ENCODE peak calls at places on chromosomes 4 and X, in nine cellular contexts. One of them, this sample, is unnamed.

GRCh38 chr4:11130195-11130975 is 298.3 kb downstream of the HS3ST1 start:
- DNase-seq in NB4: no peak
- DNase-seq in PC-3: peak; percentile 51
- DNase-seq in left lung: no peak
- DNase-seq in pancreas: no peak
- DNase-seq in GM12865: no peak
- DNase-seq in nephron progenitor cell: no peak
- DNase-seq in HCT116: no peak
- DNase-seq in upper lobe of left lung: no peak
- DNase-seq in this sample: no peak

GRCh38 chr4:111755571-111755970 is 389.7 kb upstream of the FAM241A start:
- DNase-seq in NB4: no peak
- DNase-seq in PC-3: no peak
- DNase-seq in left lung: peak; percentile 41
- DNase-seq in pancreas: no peak
- DNase-seq in GM12865: no peak
- DNase-seq in nephron progenitor cell: no peak
- DNase-seq in HCT116: no peak
- DNase-seq in upper lobe of left lung: no peak
- DNase-seq in this sample: no peak

GRCh38 chr4:93825551-93826216 is 2.9 kb upstream of the ATOH1 start:
- DNase-seq in NB4: no peak
- DNase-seq in PC-3: no peak
- DNase-seq in left lung: no peak
- DNase-seq in pancreas: no peak
- DNase-seq in GM12865: peak; percentile 3
- DNase-seq in nephron progenitor cell: no peak
- DNase-seq in HCT116: no peak
- DNase-seq in upper lobe of left lung: no peak
- DNase-seq in this sample: no peak

GRCh38 chrX:112521658-112522057 is 158.1 kb downstream of the LHFPL1 start:
- DNase-seq in NB4: peak; percentile 67
- DNase-seq in PC-3: no peak
- DNase-seq in left lung: no peak
- DNase-seq in pancreas: no peak
- DNase-seq in GM12865: no peak
- DNase-seq in nephron progenitor cell: no peak
- DNase-seq in HCT116: no peak
- DNase-seq in upper lobe of left lung: no peak
- DNase-seq in this sample: no peak

GRCh38 chr4:101332424-101332823 is 14.9 kb downstream of the PPP3CA start:
- DNase-seq in NB4: no peak
- DNase-seq in PC-3: no peak
- DNase-seq in left lung: no peak
- DNase-seq in pancreas: no peak
- DNase-seq in GM12865: no peak
- DNase-seq in nephron progenitor cell: no peak
- DNase-seq in HCT116: no peak
- DNase-seq in upper lobe of left lung: no peak
- DNase-seq in this sample: no peak

GRCh38 chr4:139955600-139955999 is 198.4 kb downstream of the MAML3 start:
- DNase-seq in NB4: no peak
- DNase-seq in PC-3: no peak
- DNase-seq in left lung: no peak
- DNase-seq in pancreas: no peak
- DNase-seq in GM12865: no peak
- DNase-seq in nephron progenitor cell: no peak
- DNase-seq in HCT116: no peak
- DNase-seq in upper lobe of left lung: no peak
- DNase-seq in this sample: no peak

GRCh38 chrX:11770320-11770719 is 12.3 kb downstream of the MSL3 start:
- DNase-seq in NB4: peak; percentile 67
- DNase-seq in PC-3: peak; percentile 59
- DNase-seq in left lung: no peak
- DNase-seq in pancreas: no peak
- DNase-seq in GM12865: peak; percentile 79
- DNase-seq in nephron progenitor cell: peak; percentile 15
- DNase-seq in HCT116: peak; percentile 22
- DNase-seq in upper lobe of left lung: peak; percentile 58
- DNase-seq in this sample: peak; percentile 39

GRCh38 chr4:185276036-185276435 is 66.6 kb downstream of the SNX25 start:
- DNase-seq in NB4: no peak
- DNase-seq in PC-3: peak; percentile 58
- DNase-seq in left lung: no peak
- DNase-seq in pancreas: no peak
- DNase-seq in GM12865: no peak
- DNase-seq in nephron progenitor cell: no peak
- DNase-seq in HCT116: no peak
- DNase-seq in upper lobe of left lung: no peak
- DNase-seq in this sample: no peak

GRCh38 chr4:15753786-15754185 is 24.3 kb upstream of the CD38 start:
- DNase-seq in NB4: no peak
- DNase-seq in PC-3: peak; percentile 37
- DNase-seq in left lung: no peak
- DNase-seq in pancreas: no peak
- DNase-seq in GM12865: no peak
- DNase-seq in nephron progenitor cell: no peak
- DNase-seq in HCT116: no peak
- DNase-seq in upper lobe of left lung: no peak
- DNase-seq in this sample: peak; percentile 31

GRCh38 chr4:8585721-8586161 is 5.5 kb downstream of the GPR78 start:
- DNase-seq in NB4: no peak
- DNase-seq in PC-3: no peak
- DNase-seq in left lung: peak; percentile 54
- DNase-seq in pancreas: no peak
- DNase-seq in GM12865: no peak
- DNase-seq in nephron progenitor cell: no peak
- DNase-seq in HCT116: no peak
- DNase-seq in upper lobe of left lung: no peak
- DNase-seq in this sample: no peak

GRCh38 chrX:130082244-130083106 is 27.8 kb downstream of the ELF4 start:
- DNase-seq in NB4: peak; percentile 92
- DNase-seq in PC-3: no peak
- DNase-seq in left lung: peak; percentile 88
- DNase-seq in pancreas: no peak
- DNase-seq in GM12865: peak; percentile 81
- DNase-seq in nephron progenitor cell: no peak
- DNase-seq in HCT116: no peak
- DNase-seq in upper lobe of left lung: peak; percentile 56
- DNase-seq in this sample: peak; percentile 33

GRCh38 chr4:1421650-1422049 is 15.4 kb upstream of the NKX1-1 start:
- DNase-seq in NB4: no peak
- DNase-seq in PC-3: no peak
- DNase-seq in left lung: no peak
- DNase-seq in pancreas: no peak
- DNase-seq in GM12865: no peak
- DNase-seq in nephron progenitor cell: no peak
- DNase-seq in HCT116: no peak
- DNase-seq in upper lobe of left lung: no peak
- DNase-seq in this sample: no peak

GRCh38 chr4:74408639-74409038 is 36.3 kb upstream of the AREG start:
- DNase-seq in NB4: no peak
- DNase-seq in PC-3: peak; percentile 83
- DNase-seq in left lung: no peak
- DNase-seq in pancreas: no peak
- DNase-seq in GM12865: no peak
- DNase-seq in nephron progenitor cell: no peak
- DNase-seq in HCT116: no peak
- DNase-seq in upper lobe of left lung: no peak
- DNase-seq in this sample: no peak

GRCh38 chrX:69216446-69216845 is 51.2 kb upstream of the PJA1 start:
- DNase-seq in NB4: no peak
- DNase-seq in PC-3: no peak
- DNase-seq in left lung: no peak
- DNase-seq in pancreas: no peak
- DNase-seq in GM12865: no peak
- DNase-seq in nephron progenitor cell: no peak
- DNase-seq in HCT116: no peak
- DNase-seq in upper lobe of left lung: no peak
- DNase-seq in this sample: no peak

GRCh38 chr4:124018383-124019317 is 622.1 kb downstream of the SPRY1 start:
- DNase-seq in NB4: peak; percentile 12
- DNase-seq in PC-3: no peak
- DNase-seq in left lung: no peak
- DNase-seq in pancreas: no peak
- DNase-seq in GM12865: peak; percentile 81
- DNase-seq in nephron progenitor cell: peak; percentile 48
- DNase-seq in HCT116: no peak
- DNase-seq in upper lobe of left lung: peak; percentile 37
- DNase-seq in this sample: peak; percentile 68

GRCh38 chr4:39660045-39660444 is 21.4 kb upstream of the SMIM14 start:
- DNase-seq in NB4: peak; percentile 36
- DNase-seq in PC-3: no peak
- DNase-seq in left lung: no peak
- DNase-seq in pancreas: no peak
- DNase-seq in GM12865: no peak
- DNase-seq in nephron progenitor cell: no peak
- DNase-seq in HCT116: no peak
- DNase-seq in upper lobe of left lung: no peak
- DNase-seq in this sample: no peak

GRCh38 chr4:39657465-39657864 is 18.8 kb upstream of the SMIM14 start:
- DNase-seq in NB4: no peak
- DNase-seq in PC-3: no peak
- DNase-seq in left lung: no peak
- DNase-seq in pancreas: no peak
- DNase-seq in GM12865: peak; percentile 72
- DNase-seq in nephron progenitor cell: no peak
- DNase-seq in HCT116: no peak
- DNase-seq in upper lobe of left lung: no peak
- DNase-seq in this sample: no peak

GRCh38 chr4:39655866-39656265 is 17.2 kb upstream of the SMIM14 start:
- DNase-seq in NB4: no peak
- DNase-seq in PC-3: peak; percentile 35
- DNase-seq in left lung: no peak
- DNase-seq in pancreas: no peak
- DNase-seq in GM12865: peak; percentile 60
- DNase-seq in nephron progenitor cell: no peak
- DNase-seq in HCT116: no peak
- DNase-seq in upper lobe of left lung: no peak
- DNase-seq in this sample: peak; percentile 22

GRCh38 chr4:39660757-39661156 is 22.1 kb upstream of the SMIM14 start:
- DNase-seq in NB4: no peak
- DNase-seq in PC-3: no peak
- DNase-seq in left lung: no peak
- DNase-seq in pancreas: no peak
- DNase-seq in GM12865: no peak
- DNase-seq in nephron progenitor cell: no peak
- DNase-seq in HCT116: no peak
- DNase-seq in upper lobe of left lung: no peak
- DNase-seq in this sample: no peak

DNA sequence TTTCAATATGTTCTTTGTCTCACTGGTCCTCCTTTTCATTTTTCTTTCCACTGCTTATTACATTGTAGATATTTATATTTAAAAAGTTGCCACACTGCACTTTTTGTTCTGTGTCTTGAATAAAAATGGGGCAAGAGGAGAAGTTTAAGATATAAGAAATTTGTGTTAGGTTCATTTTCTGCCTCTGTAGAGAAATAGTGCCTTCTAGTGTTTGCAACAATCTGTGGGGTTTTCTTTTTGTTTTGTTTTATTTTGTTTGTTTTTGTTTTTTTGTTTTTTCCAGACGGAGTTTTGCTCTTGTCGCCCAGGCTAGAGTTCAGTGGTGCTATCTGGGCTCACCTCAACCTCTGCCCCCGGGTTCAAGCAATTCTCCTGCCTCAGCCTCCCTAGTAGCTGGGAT is 20.1 kb upstream of the SMIM14 start:
- DNase-seq in NB4: no peak
- DNase-seq in PC-3: no peak
- DNase-seq in left lung: no peak
- DNase-seq in pancreas: no peak
- DNase-seq in GM12865: no peak
- DNase-seq in nephron progenitor cell: no peak
- DNase-seq in HCT116: no peak
- DNase-seq in upper lobe of left lung: no peak
- DNase-seq in this sample: no peak
- TF ChIP-seq CTCF in NB4: peak; percentile 7
- TF ChIP-seq CTCF in PC-3: peak; percentile 42
- TF ChIP-seq CTCF in left lung: peak; percentile 11
- TF ChIP-seq CTCF in pancreas: no peak
- TF ChIP-seq CTCF in GM12865: no peak
- TF ChIP-seq CTCF in nephron progenitor cell: no peak
- TF ChIP-seq CTCF in HCT116: peak; percentile 38
- TF ChIP-seq CTCF in upper lobe of left lung: no peak
- TF ChIP-seq CTCF in this sample: no peak

DNA sequence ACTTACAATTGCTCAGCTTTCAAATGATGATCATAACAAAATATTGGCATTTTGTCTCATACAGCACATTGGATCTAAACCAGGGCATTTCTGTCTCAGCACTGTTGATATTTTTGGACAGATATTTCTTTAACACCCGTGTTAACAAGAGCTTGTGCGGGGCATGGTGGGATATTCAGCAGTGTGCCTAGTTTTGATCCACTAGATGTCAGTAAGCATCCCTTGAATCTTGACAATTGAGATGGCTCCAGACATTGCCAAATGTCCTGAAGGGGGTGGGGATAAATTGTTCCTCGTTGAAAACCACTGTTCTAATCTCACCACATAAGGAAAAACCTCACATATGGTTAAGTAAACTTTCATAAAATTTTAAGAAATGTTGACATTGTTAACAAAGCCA is 806.3 kb downstream of the STIM2 start:
- DNase-seq in NB4: peak; percentile 48
- DNase-seq in PC-3: peak; percentile 39
- DNase-seq in left lung: no peak
- DNase-seq in pancreas: no peak
- DNase-seq in GM12865: no peak
- DNase-seq in nephron progenitor cell: no peak
- DNase-seq in HCT116: peak; percentile 61
- DNase-seq in upper lobe of left lung: no peak
- DNase-seq in this sample: no peak
- TF ChIP-seq CTCF in NB4: peak; percentile 33
- TF ChIP-seq CTCF in PC-3: peak; percentile 48
- TF ChIP-seq CTCF in left lung: no peak
- TF ChIP-seq CTCF in pancreas: no peak
- TF ChIP-seq CTCF in GM12865: no peak
- TF ChIP-seq CTCF in nephron progenitor cell: no peak
- TF ChIP-seq CTCF in HCT116: peak; percentile 61
- TF ChIP-seq CTCF in upper lobe of left lung: no peak
- TF ChIP-seq CTCF in this sample: no peak

DNA sequence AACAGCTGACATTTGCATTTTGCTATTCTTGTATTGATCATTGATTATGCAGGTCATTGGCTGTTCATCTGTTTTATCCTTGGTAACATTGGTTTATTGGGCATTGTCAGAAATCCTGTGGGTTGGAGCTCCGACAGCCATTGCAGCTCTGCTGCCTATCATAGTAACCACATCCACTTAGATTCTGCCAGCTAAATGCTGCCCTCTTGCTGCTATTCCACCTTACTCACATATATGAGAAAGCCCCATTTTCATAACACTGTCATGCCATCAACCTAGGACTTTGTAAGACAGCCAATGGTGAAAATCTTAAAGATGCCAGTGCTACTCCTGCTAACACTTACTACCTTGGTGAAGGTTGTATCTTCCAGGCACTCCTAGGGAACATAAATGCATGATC is 187.3 kb upstream of the CXCL13 start:
- DNase-seq in NB4: peak; percentile 15
- DNase-seq in PC-3: peak; percentile 41
- DNase-seq in left lung: no peak
- DNase-seq in pancreas: no peak
- DNase-seq in GM12865: peak; percentile 31
- DNase-seq in nephron progenitor cell: no peak
- DNase-seq in HCT116: peak; percentile 24
- DNase-seq in upper lobe of left lung: no peak
- DNase-seq in this sample: no peak
- TF ChIP-seq CTCF in NB4: peak; percentile 32
- TF ChIP-seq CTCF in PC-3: peak; percentile 51
- TF ChIP-seq CTCF in left lung: no peak
- TF ChIP-seq CTCF in pancreas: no peak
- TF ChIP-seq CTCF in GM12865: no peak
- TF ChIP-seq CTCF in nephron progenitor cell: no peak
- TF ChIP-seq CTCF in HCT116: peak; percentile 49
- TF ChIP-seq CTCF in upper lobe of left lung: no peak
- TF ChIP-seq CTCF in this sample: no peak

GRCh38 chr4:68577590-68577989 is 1.5 kb upstream of the UGT2B17 start:
- DNase-seq in NB4: no peak
- DNase-seq in PC-3: no peak
- DNase-seq in left lung: no peak
- DNase-seq in pancreas: no peak
- DNase-seq in GM12865: peak; percentile 22
- DNase-seq in nephron progenitor cell: no peak
- DNase-seq in HCT116: no peak
- DNase-seq in upper lobe of left lung: no peak
- DNase-seq in this sample: no peak
- TF ChIP-seq CTCF in NB4: no peak
- TF ChIP-seq CTCF in PC-3: peak; percentile 32
- TF ChIP-seq CTCF in left lung: no peak
- TF ChIP-seq CTCF in pancreas: no peak
- TF ChIP-seq CTCF in GM12865: peak; percentile 34
- TF ChIP-seq CTCF in nephron progenitor cell: no peak
- TF ChIP-seq CTCF in HCT116: peak; percentile 33
- TF ChIP-seq CTCF in upper lobe of left lung: no peak
- TF ChIP-seq CTCF in this sample: no peak

This sample was measured in uterus.